ENCODE peak calls at places on chromosomes 3 and 15, in six cellular contexts. One of them, this sample, is unnamed.

GRCh38 chr3:11476814-11477213 is 166.9 kb downstream of the VGLL4 start:
- DNase-seq in stimulated activated CD4-positive, alpha-beta T cell treated with anti-CD3 and anti-CD28 coated beads, Interleukin-15, amount 100 ng/mL, for 24 hours: no peak
- DNase-seq in pulmonary artery endothelial cell: no peak
- DNase-seq in uterus: no peak
- DNase-seq in GM18507: no peak
- DNase-seq in lung: no peak
- DNase-seq in this sample: no peak

GRCh38 chr3:129162729-129163579 is 2.1 kb upstream of the ISY1 start:
- DNase-seq in pulmonary artery endothelial cell: no peak
- DNase-seq in uterus: no peak
- DNase-seq in lung: no peak
- DNase-seq in stimulated activated CD4-positive, alpha-beta T cell treated with anti-CD3 and anti-CD28 coated beads, Interleukin-15, amount 100 ng/mL, for 24 hours: no peak
- DNase-seq in GM18507: no peak
- DNase-seq in this sample: no peak

GRCh38 chr15:41207687-41208448 is 22.7 kb downstream of the EXD1 start:
- DNase-seq in GM18507: no peak
- DNase-seq in uterus: no peak
- DNase-seq in pulmonary artery endothelial cell: no peak
- DNase-seq in stimulated activated CD4-positive, alpha-beta T cell treated with anti-CD3 and anti-CD28 coated beads, Interleukin-15, amount 100 ng/mL, for 24 hours: no peak
- DNase-seq in lung: no peak
- DNase-seq in this sample: no peak

GRCh38 chr3:64170270-64170669 is 55.0 kb downstream of the PRICKLE2 start:
- DNase-seq in uterus: no peak
- DNase-seq in GM18507: no peak
- DNase-seq in lung: no peak
- DNase-seq in stimulated activated CD4-positive, alpha-beta T cell treated with anti-CD3 and anti-CD28 coated beads, Interleukin-15, amount 100 ng/mL, for 24 hours: no peak
- DNase-seq in pulmonary artery endothelial cell: no peak
- DNase-seq in this sample: no peak

GRCh38 chr3:140530603-140531002 is 147.3 kb upstream of the TRIM42 start:
- DNase-seq in uterus: no peak
- DNase-seq in lung: no peak
- DNase-seq in pulmonary artery endothelial cell: no peak
- DNase-seq in stimulated activated CD4-positive, alpha-beta T cell treated with anti-CD3 and anti-CD28 coated beads, Interleukin-15, amount 100 ng/mL, for 24 hours: no peak
- DNase-seq in GM18507: no peak
- DNase-seq in this sample: no peak

GRCh38 chr15:64452988-64453688 is 7.2 kb upstream of the ZNF609 start:
- DNase-seq in GM18507: no peak
- DNase-seq in pulmonary artery endothelial cell: peak
- DNase-seq in uterus: peak
- DNase-seq in lung: no peak
- DNase-seq in stimulated activated CD4-positive, alpha-beta T cell treated with anti-CD3 and anti-CD28 coated beads, Interleukin-15, amount 100 ng/mL, for 24 hours: no peak
- DNase-seq in this sample: no peak

GRCh38 chr15:45448516-45448915 is 70.2 kb upstream of the GATM start:
- DNase-seq in stimulated activated CD4-positive, alpha-beta T cell treated with anti-CD3 and anti-CD28 coated beads, Interleukin-15, amount 100 ng/mL, for 24 hours: no peak
- DNase-seq in GM18507: no peak
- DNase-seq in pulmonary artery endothelial cell: no peak
- DNase-seq in lung: no peak
- DNase-seq in uterus: no peak
- DNase-seq in this sample: no peak

GRCh38 chr3:63328386-63328785 is 50.3 kb downstream of the SYNPR start:
- DNase-seq in stimulated activated CD4-positive, alpha-beta T cell treated with anti-CD3 and anti-CD28 coated beads, Interleukin-15, amount 100 ng/mL, for 24 hours: no peak
- DNase-seq in GM18507: no peak
- DNase-seq in lung: no peak
- DNase-seq in uterus: no peak
- DNase-seq in pulmonary artery endothelial cell: no peak
- DNase-seq in this sample: no peak

GRCh38 chr3:52528596-52529375 is 4.9 kb downstream of the NT5DC2 start:
- DNase-seq in lung: no peak
- DNase-seq in uterus: peak
- DNase-seq in stimulated activated CD4-positive, alpha-beta T cell treated with anti-CD3 and anti-CD28 coated beads, Interleukin-15, amount 100 ng/mL, for 24 hours: no peak
- DNase-seq in GM18507: no peak
- DNase-seq in pulmonary artery endothelial cell: no peak
- DNase-seq in this sample: no peak

GRCh38 chr3:102478160-102478559 is 43.3 kb downstream of the ZPLD1 start:
- DNase-seq in uterus: no peak
- DNase-seq in lung: no peak
- DNase-seq in stimulated activated CD4-positive, alpha-beta T cell treated with anti-CD3 and anti-CD28 coated beads, Interleukin-15, amount 100 ng/mL, for 24 hours: no peak
- DNase-seq in GM18507: no peak
- DNase-seq in pulmonary artery endothelial cell: no peak
- DNase-seq in this sample: no peak

GRCh38 chr15:56989411-56989924 is 71.0 kb downstream of the TCF12 start:
- DNase-seq in uterus: no peak
- DNase-seq in stimulated activated CD4-positive, alpha-beta T cell treated with anti-CD3 and anti-CD28 coated beads, Interleukin-15, amount 100 ng/mL, for 24 hours: no peak
- DNase-seq in lung: no peak
- DNase-seq in GM18507: no peak
- DNase-seq in pulmonary artery endothelial cell: no peak
- DNase-seq in this sample: no peak

GRCh38 chr3:187130346-187131066 is 8.8 kb downstream of the RPL39L start:
- DNase-seq in pulmonary artery endothelial cell: peak
- DNase-seq in GM18507: no peak
- DNase-seq in stimulated activated CD4-positive, alpha-beta T cell treated with anti-CD3 and anti-CD28 coated beads, Interleukin-15, amount 100 ng/mL, for 24 hours: peak
- DNase-seq in lung: no peak
- DNase-seq in uterus: no peak
- DNase-seq in this sample: peak

GRCh38 chr3:134044459-134044858 is 14.7 kb upstream of the SLCO2A1 start:
- DNase-seq in stimulated activated CD4-positive, alpha-beta T cell treated with anti-CD3 and anti-CD28 coated beads, Interleukin-15, amount 100 ng/mL, for 24 hours: no peak
- DNase-seq in pulmonary artery endothelial cell: no peak
- DNase-seq in lung: no peak
- DNase-seq in uterus: no peak
- DNase-seq in GM18507: no peak
- DNase-seq in this sample: no peak

GRCh38 chr3:122810706-122811105 is 15.8 kb downstream of the SLC49A4 start:
- DNase-seq in stimulated activated CD4-positive, alpha-beta T cell treated with anti-CD3 and anti-CD28 coated beads, Interleukin-15, amount 100 ng/mL, for 24 hours: no peak
- DNase-seq in uterus: no peak
- DNase-seq in GM18507: no peak
- DNase-seq in pulmonary artery endothelial cell: no peak
- DNase-seq in lung: no peak
- DNase-seq in this sample: no peak

GRCh38 chr3:12948371-12948770 is 107.0 kb upstream of the RPL32 start:
- DNase-seq in pulmonary artery endothelial cell: no peak
- DNase-seq in GM18507: no peak
- DNase-seq in uterus: no peak
- DNase-seq in stimulated activated CD4-positive, alpha-beta T cell treated with anti-CD3 and anti-CD28 coated beads, Interleukin-15, amount 100 ng/mL, for 24 hours: no peak
- DNase-seq in lung: no peak
- DNase-seq in this sample: no peak

GRCh38 chr3:157248590-157249425 is 88.9 kb upstream of the CCNL1 start:
- DNase-seq in pulmonary artery endothelial cell: peak
- DNase-seq in stimulated activated CD4-positive, alpha-beta T cell treated with anti-CD3 and anti-CD28 coated beads, Interleukin-15, amount 100 ng/mL, for 24 hours: no peak
- DNase-seq in uterus: no peak
- DNase-seq in lung: no peak
- DNase-seq in GM18507: no peak
- DNase-seq in this sample: no peak

GRCh38 chr3:72728329-72728889 is 119.8 kb downstream of the SHQ1 start:
- DNase-seq in stimulated activated CD4-positive, alpha-beta T cell treated with anti-CD3 and anti-CD28 coated beads, Interleukin-15, amount 100 ng/mL, for 24 hours: no peak
- DNase-seq in uterus: no peak
- DNase-seq in pulmonary artery endothelial cell: no peak
- DNase-seq in GM18507: no peak
- DNase-seq in lung: no peak
- DNase-seq in this sample: no peak

GRCh38 chr15:80179966-80180365 is 27.2 kb downstream of the FAH start:
- DNase-seq in GM18507: no peak
- DNase-seq in pulmonary artery endothelial cell: no peak
- DNase-seq in uterus: no peak
- DNase-seq in stimulated activated CD4-positive, alpha-beta T cell treated with anti-CD3 and anti-CD28 coated beads, Interleukin-15, amount 100 ng/mL, for 24 hours: no peak
- DNase-seq in lung: no peak
- DNase-seq in this sample: no peak

GRCh38 chr15:88690331-88690730 is 51.5 kb downstream of the ISG20 start:
- DNase-seq in pulmonary artery endothelial cell: no peak
- DNase-seq in lung: no peak
- DNase-seq in GM18507: no peak
- DNase-seq in uterus: no peak
- DNase-seq in stimulated activated CD4-positive, alpha-beta T cell treated with anti-CD3 and anti-CD28 coated beads, Interleukin-15, amount 100 ng/mL, for 24 hours: no peak
- DNase-seq in this sample: no peak

GRCh38 chr15:56261854-56262509 is 18.3 kb upstream of the RFX7 start:
- DNase-seq in pulmonary artery endothelial cell: no peak
- DNase-seq in GM18507: no peak
- DNase-seq in stimulated activated CD4-positive, alpha-beta T cell treated with anti-CD3 and anti-CD28 coated beads, Interleukin-15, amount 100 ng/mL, for 24 hours: no peak
- DNase-seq in lung: no peak
- DNase-seq in uterus: no peak
- DNase-seq in this sample: no peak

GRCh38 chr15:74307827-74308642 is 59.4 kb downstream of the CYP11A1 start:
- DNase-seq in pulmonary artery endothelial cell: no peak
- DNase-seq in lung: peak
- DNase-seq in uterus: peak
- DNase-seq in GM18507: no peak
- DNase-seq in stimulated activated CD4-positive, alpha-beta T cell treated with anti-CD3 and anti-CD28 coated beads, Interleukin-15, amount 100 ng/mL, for 24 hours: peak
- DNase-seq in this sample: no peak

GRCh38 chr3:151282921-151283320 is 4.6 kb upstream of the P2RY14 start:
- DNase-seq in pulmonary artery endothelial cell: peak
- DNase-seq in uterus: no peak
- DNase-seq in stimulated activated CD4-positive, alpha-beta T cell treated with anti-CD3 and anti-CD28 coated beads, Interleukin-15, amount 100 ng/mL, for 24 hours: no peak
- DNase-seq in GM18507: peak
- DNase-seq in lung: no peak
- DNase-seq in this sample: no peak

GRCh38 chr15:71469393-71469792 is 341.0 kb upstream of the NR2E3 start:
- DNase-seq in GM18507: no peak
- DNase-seq in stimulated activated CD4-positive, alpha-beta T cell treated with anti-CD3 and anti-CD28 coated beads, Interleukin-15, amount 100 ng/mL, for 24 hours: no peak
- DNase-seq in lung: no peak
- DNase-seq in pulmonary artery endothelial cell: no peak
- DNase-seq in uterus: no peak
- DNase-seq in this sample: no peak

GRCh38 chr15:79366691-79367090 is 55.8 kb downstream of the TMED3 start:
- DNase-seq in lung: no peak
- DNase-seq in stimulated activated CD4-positive, alpha-beta T cell treated with anti-CD3 and anti-CD28 coated beads, Interleukin-15, amount 100 ng/mL, for 24 hours: no peak
- DNase-seq in uterus: no peak
- DNase-seq in pulmonary artery endothelial cell: no peak
- DNase-seq in GM18507: no peak
- DNase-seq in this sample: no peak

GRCh38 chr3:65575376-65575840 is 463.3 kb downstream of the MAGI1 start:
- DNase-seq in pulmonary artery endothelial cell: no peak
- DNase-seq in GM18507: no peak
- DNase-seq in uterus: no peak
- DNase-seq in stimulated activated CD4-positive, alpha-beta T cell treated with anti-CD3 and anti-CD28 coated beads, Interleukin-15, amount 100 ng/mL, for 24 hours: no peak
- DNase-seq in lung: no peak
- DNase-seq in this sample: no peak

GRCh38 chr15:31365032-31365654 is 38.5 kb downstream of the KLF13 start:
- DNase-seq in uterus: no peak
- DNase-seq in GM18507: no peak
- DNase-seq in stimulated activated CD4-positive, alpha-beta T cell treated with anti-CD3 and anti-CD28 coated beads, Interleukin-15, amount 100 ng/mL, for 24 hours: no peak
- DNase-seq in pulmonary artery endothelial cell: no peak
- DNase-seq in lung: no peak
- DNase-seq in this sample: no peak

GRCh38 chr3:179067839-179068238 is 3.8 kb downstream of the ZMAT3 start:
- DNase-seq in uterus: no peak
- DNase-seq in pulmonary artery endothelial cell: no peak
- DNase-seq in lung: no peak
- DNase-seq in stimulated activated CD4-positive, alpha-beta T cell treated with anti-CD3 and anti-CD28 coated beads, Interleukin-15, amount 100 ng/mL, for 24 hours: no peak
- DNase-seq in GM18507: no peak
- DNase-seq in this sample: no peak

GRCh38 chr3:23078735-23079134 is 124.4 kb upstream of the UBE2E2 start:
- DNase-seq in uterus: no peak
- DNase-seq in GM18507: no peak
- DNase-seq in pulmonary artery endothelial cell: no peak
- DNase-seq in lung: no peak
- DNase-seq in stimulated activated CD4-positive, alpha-beta T cell treated with anti-CD3 and anti-CD28 coated beads, Interleukin-15, amount 100 ng/mL, for 24 hours: no peak
- DNase-seq in this sample: no peak

GRCh38 chr15:39621210-39621609 is 40.3 kb downstream of the THBS1 start:
- DNase-seq in lung: no peak
- DNase-seq in uterus: no peak
- DNase-seq in stimulated activated CD4-positive, alpha-beta T cell treated with anti-CD3 and anti-CD28 coated beads, Interleukin-15, amount 100 ng/mL, for 24 hours: no peak
- DNase-seq in GM18507: no peak
- DNase-seq in pulmonary artery endothelial cell: peak
- DNase-seq in this sample: no peak

GRCh38 chr15:91866371-91866905 is 12.9 kb downstream of the SLCO3A1 start:
- DNase-seq in stimulated activated CD4-positive, alpha-beta T cell treated with anti-CD3 and anti-CD28 coated beads, Interleukin-15, amount 100 ng/mL, for 24 hours: no peak
- DNase-seq in uterus: peak
- DNase-seq in lung: no peak
- DNase-seq in GM18507: no peak
- DNase-seq in pulmonary artery endothelial cell: no peak
- DNase-seq in this sample: no peak

GRCh38 chr3:173065543-173065970 is 75.5 kb downstream of the SPATA16 start:
- DNase-seq in GM18507: no peak
- DNase-seq in pulmonary artery endothelial cell: no peak
- DNase-seq in stimulated activated CD4-positive, alpha-beta T cell treated with anti-CD3 and anti-CD28 coated beads, Interleukin-15, amount 100 ng/mL, for 24 hours: no peak
- DNase-seq in lung: no peak
- DNase-seq in uterus: no peak
- DNase-seq in this sample: no peak

GRCh38 chr15:78429477-78429876 is 8.5 kb upstream of the IREB2 start:
- DNase-seq in lung: no peak
- DNase-seq in stimulated activated CD4-positive, alpha-beta T cell treated with anti-CD3 and anti-CD28 coated beads, Interleukin-15, amount 100 ng/mL, for 24 hours: no peak
- DNase-seq in pulmonary artery endothelial cell: no peak
- DNase-seq in uterus: no peak
- DNase-seq in GM18507: no peak
- DNase-seq in this sample: no peak

GRCh38 chr3:171311784-171312183 is 148.4 kb downstream of the TNIK start:
- DNase-seq in lung: no peak
- DNase-seq in pulmonary artery endothelial cell: no peak
- DNase-seq in uterus: no peak
- DNase-seq in stimulated activated CD4-positive, alpha-beta T cell treated with anti-CD3 and anti-CD28 coated beads, Interleukin-15, amount 100 ng/mL, for 24 hours: no peak
- DNase-seq in GM18507: no peak
- DNase-seq in this sample: peak

GRCh38 chr3:14329116-14329830 is 73.1 kb upstream of the SLC6A6 start:
- DNase-seq in stimulated activated CD4-positive, alpha-beta T cell treated with anti-CD3 and anti-CD28 coated beads, Interleukin-15, amount 100 ng/mL, for 24 hours: no peak
- DNase-seq in pulmonary artery endothelial cell: no peak
- DNase-seq in GM18507: no peak
- DNase-seq in lung: no peak
- DNase-seq in uterus: no peak
- DNase-seq in this sample: no peak

GRCh38 chr15:98996619-98997018 is 11.0 kb downstream of the PGPEP1L start:
- DNase-seq in GM18507: no peak
- DNase-seq in stimulated activated CD4-positive, alpha-beta T cell treated with anti-CD3 and anti-CD28 coated beads, Interleukin-15, amount 100 ng/mL, for 24 hours: no peak
- DNase-seq in lung: no peak
- DNase-seq in pulmonary artery endothelial cell: no peak
- DNase-seq in uterus: no peak
- DNase-seq in this sample: no peak